ENCODE peak calls at places on chromosome 5, in ten cellular contexts. U, Q, C, J, M, Z, G, S, A and B are unnamed samples.

GRCh38 chr5:127229185-127229889 is 61.3 kb upstream of the MEGF10 start:
- DNase-seq in U (peak; percentile 61), Q (peak; percentile 47), C (peak; percentile 65), J (peak; percentile 87), M (peak; percentile 31), Z (peak; percentile 82), G (peak; percentile 13), S (peak; percentile 55), A (peak; percentile 88), B (peak; percentile 54)

GRCh38 chr5:147415663-147416062 is 94.2 kb downstream of the DPYSL3 start:
- DNase-seq in U (no peak), Q (no peak), C (no peak), J (no peak), M (peak; percentile 46), Z (no peak), G (no peak), S (no peak), A (no peak), B (no peak)

GRCh38 chr5:2138896-2139295 is 256.2 kb upstream of the IRX4 start:
- DNase-seq in U (no peak), Q (no peak), C (no peak), J (no peak), M (no peak), Z (no peak), G (no peak), S (no peak), A (no peak), B (no peak)

GRCh38 chr5:177491429-177491945 is 5.9 kb downstream of the PDLIM7 start:
- DNase-seq in U (no peak), Q (no peak), C (no peak), J (peak; percentile 98), M (peak; percentile 53), Z (no peak), G (no peak), S (peak; percentile 65), A (peak; percentile 81), B (peak; percentile 61)

GRCh38 chr5:122311888-122312669 is at the start of gene SNCAIP:
- DNase-seq in U (peak; percentile 40), Q (peak; percentile 39), C (peak; percentile 31), J (peak; percentile 86), M (peak; percentile 63), Z (no peak), G (no peak), S (peak; percentile 75), A (peak; percentile 83), B (peak; percentile 59)

GRCh38 chr5:90954951-90955635 is 396.5 kb downstream of the ADGRV1 start:
- DNase-seq in U (no peak), Q (no peak), C (no peak), J (no peak), M (no peak), Z (no peak), G (no peak), S (no peak), A (no peak), B (no peak)

GRCh38 chr5:122292357-122292756 is 19.7 kb upstream of the SNCAIP start:
- DNase-seq in U (no peak), Q (no peak), C (no peak), J (no peak), M (no peak), Z (no peak), G (no peak), S (no peak), A (no peak), B (peak; percentile 40)

GRCh38 chr5:143142596-143143435 is 260.7 kb downstream of the NR3C1 start:
- DNase-seq in U (peak; percentile 75), Q (peak; percentile 72), C (no peak), J (no peak), M (peak; percentile 63), Z (no peak), G (no peak), S (peak; percentile 40), A (no peak), B (no peak)

GRCh38 chr5:180643191-180643851 is 6.1 kb downstream of the FLT4 start:
- DNase-seq in U (no peak), Q (no peak), C (no peak), J (peak; percentile 36), M (no peak), Z (no peak), G (no peak), S (peak; percentile 2), A (peak; percentile 54), B (no peak)

GRCh38 chr5:73534001-73534547 is 31.4 kb downstream of the ANKRA2 start:
- DNase-seq in U (no peak), Q (no peak), C (no peak), J (no peak), M (peak; percentile 84), Z (no peak), G (no peak), S (no peak), A (no peak), B (no peak)

GRCh38 chr5:65261499-65261898 is 220.2 kb downstream of the ADAMTS6 start:
- DNase-seq in U (no peak), Q (no peak), C (no peak), J (no peak), M (peak; percentile 4), Z (no peak), G (no peak), S (no peak), A (no peak), B (no peak)

GRCh38 chr5:112492291-112492690 is 73.2 kb upstream of the EPB41L4A start:
- DNase-seq in U (peak; percentile 55), Q (peak; percentile 60), C (peak; percentile 46), J (peak; percentile 89), M (peak; percentile 58), Z (no peak), G (no peak), S (peak; percentile 61), A (peak; percentile 72), B (peak; percentile 70)

GRCh38 chr5:31270396-31270795 is 76.9 kb downstream of the CDH6 start:
- DNase-seq in U (no peak), Q (no peak), C (no peak), J (no peak), M (no peak), Z (no peak), G (no peak), S (peak; percentile 18), A (no peak), B (peak; percentile 24)

GRCh38 chr5:95643152-95643551 is 3.4 kb upstream of the RFESD start:
- DNase-seq in U (no peak), Q (no peak), C (no peak), J (no peak), M (no peak), Z (no peak), G (no peak), S (no peak), A (no peak), B (no peak)

GRCh38 chr5:149760700-149761187 is 30.6 kb downstream of the PPARGC1B start:
- DNase-seq in U (no peak), Q (no peak), C (no peak), J (no peak), M (no peak), Z (no peak), G (no peak), S (no peak), A (peak; percentile 3), B (no peak)

GRCh38 chr5:149761461-149761860 is 31.4 kb downstream of the PPARGC1B start:
- DNase-seq in U (no peak), Q (no peak), C (no peak), J (no peak), M (no peak), Z (no peak), G (no peak), S (no peak), A (no peak), B (no peak)

GRCh38 chr5:149759986-149760699 is 30.0 kb downstream of the PPARGC1B start:
- DNase-seq in U (no peak), Q (no peak), C (no peak), J (no peak), M (no peak), Z (no peak), G (no peak), S (no peak), A (peak; percentile 37), B (no peak)

GRCh38 chr5:149757956-149758355 is 27.8 kb downstream of the PPARGC1B start:
- DNase-seq in U (no peak), Q (no peak), C (no peak), J (no peak), M (no peak), Z (no peak), G (no peak), S (no peak), A (no peak), B (no peak)

GRCh38 chr5:149759563-149759962 is 29.5 kb downstream of the PPARGC1B start:
- DNase-seq in U (no peak), Q (no peak), C (no peak), J (no peak), M (no peak), Z (no peak), G (no peak), S (no peak), A (peak; percentile 25), B (no peak)
- H3K4me1 ChIP-seq in U (peaks cover 39% of the 10 kb centered on the region), Q (no peaks in the 10 kb centered on the region), C (no peaks in the 10 kb centered on the region), J (no peaks in the 10 kb centered on the region), M (no peaks in the 10 kb centered on the region), Z (no peaks in the 10 kb centered on the region), G (no peaks in the 10 kb centered on the region), S (no peaks in the 10 kb centered on the region), A (peaks cover 22% of the 10 kb centered on the region), B (peaks cover 14% of the 10 kb centered on the region)

DNA sequence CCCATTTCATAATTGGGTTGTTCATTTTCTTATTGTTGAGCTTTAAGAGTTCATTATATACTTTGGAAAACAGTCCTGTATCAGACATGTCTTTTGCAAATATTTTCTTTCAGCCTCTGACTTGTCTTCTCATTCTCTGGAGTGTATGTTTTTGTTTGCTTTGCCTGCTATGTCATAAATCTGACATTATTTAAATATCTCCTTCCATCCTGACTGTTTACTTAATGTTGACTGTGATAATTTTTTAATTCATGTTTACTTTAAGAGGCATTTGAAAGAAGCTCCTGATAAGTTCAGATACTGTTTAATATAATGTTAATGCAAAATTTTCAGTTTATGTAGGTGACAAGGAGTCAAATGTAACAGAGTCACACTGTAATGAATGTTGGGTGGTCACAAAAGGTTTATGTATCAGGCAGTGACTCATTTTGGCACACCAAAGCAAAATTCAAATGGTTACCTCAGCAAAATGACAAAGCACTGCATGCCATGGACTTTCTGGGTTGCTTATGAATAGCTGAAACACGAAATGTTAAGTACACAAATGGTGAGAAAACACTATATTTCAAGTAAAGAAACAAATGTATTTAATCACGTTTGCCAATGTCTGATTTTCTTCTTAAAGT is 181.3 kb upstream of the DAB2 start:
- DNase-seq in U (no peak), Q (no peak), C (no peak), J (no peak), M (peak; percentile 48), Z (no peak), G (no peak), S (no peak), A (no peak), B (no peak)
- H3K9me3 ChIP-seq in U (no peaks in the 10 kb centered on the region), Q (no peaks in the 10 kb centered on the region), C (no peaks in the 10 kb centered on the region), J (no peaks in the 10 kb centered on the region), M (no peaks in the 10 kb centered on the region), Z (no peaks in the 10 kb centered on the region), G (no peaks in the 10 kb centered on the region), S (no peaks in the 10 kb centered on the region), A (no peaks in the 10 kb centered on the region), B (no peaks in the 10 kb centered on the region)

GRCh38 chr5:149410721-149411432 is 31.8 kb upstream of the IL17B start:
- DNase-seq in U (no peak), Q (no peak), C (no peak), J (peak; percentile 61), M (no peak), Z (no peak), G (no peak), S (no peak), A (no peak), B (no peak)
- H3K27ac ChIP-seq in U (peak overlapping the region; percentile 88), Q (no peak overlapping the region), C (peak overlapping the region; percentile 40), J (peak overlapping the region; percentile 18), M (peak overlapping the region; percentile 90), Z (no peak overlapping the region), G (peak overlapping the region; percentile 44), S (no peak overlapping the region), A (peak overlapping the region; percentile 81), B (peak overlapping the region; percentile 71)

GRCh38 chr5:109409061-109409843 is 522 bp downstream of the PJA2 start:
- DNase-seq in U (peak; percentile 65), Q (peak; percentile 60), C (peak; percentile 77), J (peak; percentile 84), M (peak; percentile 83), Z (peak; percentile 88), G (peak; percentile 39), S (peak; percentile 74), A (peak; percentile 93), B (peak; percentile 80)
- H3K4me1 ChIP-seq in U (peaks cover 73% of the 10 kb centered on the region), Q (peaks cover 60% of the 10 kb centered on the region), C (peaks cover 14% of the 10 kb centered on the region), J (peaks cover 12% of the 10 kb centered on the region), M (peaks cover 10% of the 10 kb centered on the region), Z (peaks cover 24% of the 10 kb centered on the region), G (no peaks in the 10 kb centered on the region), S (peaks cover 9% of the 10 kb centered on the region), A (peaks cover 22% of the 10 kb centered on the region), B (peaks cover 41% of the 10 kb centered on the region)